ENCODE peak calls at places on chromosomes 6 and 20, in ten cellular contexts. L is AG04450; T is AG08396; P is germinal center; C is effector CD8-positive, alpha-beta T cell; A is stimulated activated CD8-positive, alpha-beta memory T cell treated with anti-CD3 and anti-CD28 coated beads, Interleukin-15, amount 100 ng/mL, for 4 hours; M is GM03348; N is nephron progenitor cell; G is iris pigment epithelial cell; E is astrocyte. Z is an unnamed sample.

GRCh38 chr6:79385333-79385732 is 150.9 kb upstream of the HMGN3 start:
- DNase-seq in L (no peak), T (no peak), P (no peak), C (no peak), A (no peak), M (no peak), N (no peak), G (no peak), E (no peak), Z (no peak)

GRCh38 chr6:154839546-154839945 is 106.3 kb downstream of the SCAF8 start:
- DNase-seq in L (no peak), T (no peak), P (no peak), C (no peak), A (no peak), M (no peak), N (no peak), G (no peak), E (no peak), Z (no peak)

GRCh38 chr6:15148356-15149058 is 97.4 kb upstream of the JARID2 start:
- DNase-seq in L (peak), T (peak), P (no peak), C (no peak), A (no peak), M (peak), N (peak), G (peak), E (peak), Z (no peak)

GRCh38 chr20:44967207-44967807 is 995 bp downstream of the STK4 start:
- DNase-seq in L (no peak), T (no peak), P (peak), C (no peak), A (no peak), M (peak), N (no peak), G (no peak), E (no peak), Z (no peak)

GRCh38 chr20:62142252-62143117 is 709 bp downstream of the PSMA7 start:
- DNase-seq in L (no peak), T (peak), P (no peak), C (no peak), A (no peak), M (peak), N (peak), G (no peak), E (no peak), Z (no peak)

GRCh38 chr20:41249781-41250281 is 67.7 kb downstream of the ZHX3 start:
- DNase-seq in L (no peak), T (no peak), P (peak), C (no peak), A (no peak), M (no peak), N (peak), G (peak), E (peak), Z (no peak)

GRCh38 chr6:160293844-160294243 is 35.2 kb upstream of the SLC22A2 start:
- DNase-seq in L (no peak), T (no peak), P (no peak), C (no peak), A (no peak), M (no peak), N (no peak), G (no peak), E (no peak), Z (no peak)

GRCh38 chr6:105596284-105596755 is 193.4 kb upstream of the PREP start:
- DNase-seq in L (peak), T (peak), P (no peak), C (no peak), A (no peak), M (peak), N (no peak), G (peak), E (peak), Z (no peak)

GRCh38 chr6:47665112-47665511 is 33.3 kb upstream of the ADGRF4 start:
- DNase-seq in L (no peak), T (no peak), P (no peak), C (no peak), A (no peak), M (no peak), N (no peak), G (no peak), E (no peak), Z (no peak)

GRCh38 chr20:12597491-12597890 is 411.3 kb upstream of the SPTLC3 start:
- DNase-seq in L (no peak), T (no peak), P (no peak), C (no peak), A (no peak), M (no peak), N (no peak), G (no peak), E (no peak), Z (no peak)

GRCh38 chr20:9417665-9418064 is 96.7 kb upstream of the LAMP5 start:
- DNase-seq in L (no peak), T (no peak), P (no peak), C (no peak), A (no peak), M (no peak), N (no peak), G (peak), E (peak), Z (no peak)

GRCh38 chr6:111238464-111239119 is 151.3 kb downstream of the SLC16A10 start:
- DNase-seq in L (no peak), T (no peak), P (no peak), C (no peak), A (no peak), M (no peak), N (no peak), G (peak), E (peak), Z (no peak)

GRCh38 chr20:25233016-25233772 is 14.7 kb upstream of the PYGB start:
- DNase-seq in L (no peak), T (no peak), P (no peak), C (no peak), A (no peak), M (peak), N (no peak), G (peak), E (peak), Z (no peak)

GRCh38 chr6:8279094-8279805 is 156.1 kb downstream of the SLC35B3 start:
- DNase-seq in L (no peak), T (no peak), P (no peak), C (no peak), A (no peak), M (no peak), N (no peak), G (no peak), E (no peak), Z (no peak)

GRCh38 chr6:122548281-122548680 is 61.9 kb upstream of the PKIB start:
- DNase-seq in L (no peak), T (no peak), P (no peak), C (no peak), A (no peak), M (no peak), N (no peak), G (no peak), E (no peak), Z (no peak)

GRCh38 chr20:57999465-58000111 is 228.9 kb downstream of the ANKRD60 start:
- DNase-seq in L (no peak), T (no peak), P (peak), C (no peak), A (no peak), M (no peak), N (no peak), G (no peak), E (no peak), Z (no peak)

GRCh38 chr6:34132486-34133185 is 13.3 kb downstream of the GRM4 start:
- DNase-seq in L (no peak), T (peak), P (peak), C (no peak), A (no peak), M (peak), N (peak), G (peak), E (peak), Z (peak)

GRCh38 chr6:130557481-130558112 is 191.8 kb downstream of the TMEM200A start:
- DNase-seq in L (no peak), T (no peak), P (no peak), C (no peak), A (no peak), M (no peak), N (no peak), G (no peak), E (no peak), Z (peak)

GRCh38 chr6:150377211-150377781 is 8.5 kb downstream of the IYD start:
- DNase-seq in L (no peak), T (peak), P (no peak), C (no peak), A (no peak), M (peak), N (peak), G (no peak), E (peak), Z (no peak)

GRCh38 chr6:169073311-169073710 is 180.3 kb downstream of the THBS2 start:
- DNase-seq in L (peak), T (no peak), P (no peak), C (no peak), A (no peak), M (peak), N (no peak), G (peak), E (peak), Z (no peak)

GRCh38 chr6:5989141-5989723 is 17.5 kb downstream of the NRN1 start:
- DNase-seq in L (no peak), T (no peak), P (no peak), C (no peak), A (no peak), M (peak), N (no peak), G (no peak), E (no peak), Z (no peak)

GRCh38 chr6:131177996-131178395 is 42.7 kb downstream of the AKAP7 start:
- DNase-seq in L (no peak), T (no peak), P (no peak), C (no peak), A (no peak), M (no peak), N (no peak), G (no peak), E (no peak), Z (no peak)

GRCh38 chr6:149026530-149026942 is 279.7 kb downstream of the UST start:
- DNase-seq in L (peak), T (peak), P (no peak), C (no peak), A (no peak), M (peak), N (peak), G (peak), E (peak), Z (no peak)

GRCh38 chr20:64145458-64146300 is 18.6 kb upstream of the MYT1 start:
- DNase-seq in L (no peak), T (no peak), P (no peak), C (no peak), A (no peak), M (no peak), N (no peak), G (no peak), E (no peak), Z (no peak)

GRCh38 chr6:39508513-39508912 is 186.0 kb upstream of the KCNK16 start:
- DNase-seq in L (no peak), T (no peak), P (no peak), C (no peak), A (no peak), M (no peak), N (no peak), G (no peak), E (no peak), Z (peak)

GRCh38 chr6:142356271-142356938 is 54.6 kb downstream of the ADGRG6 start:
- DNase-seq in L (no peak), T (peak), P (no peak), C (no peak), A (no peak), M (peak), N (no peak), G (peak), E (peak), Z (no peak)

GRCh38 chr20:63682384-63683139 is 13.9 kb upstream of the TNFRSF6B start:
- DNase-seq in L (peak), T (peak), P (no peak), C (no peak), A (no peak), M (peak), N (no peak), G (peak), E (peak), Z (no peak)

GRCh38 chr6:140052757-140053729 is 678.6 kb upstream of the CITED2 start:
- DNase-seq in L (no peak), T (no peak), P (no peak), C (no peak), A (no peak), M (no peak), N (no peak), G (peak), E (peak), Z (no peak)

GRCh38 chr20:25282796-25283195 is 34.9 kb downstream of the PYGB start:
- DNase-seq in L (no peak), T (no peak), P (no peak), C (no peak), A (no peak), M (no peak), N (no peak), G (no peak), E (no peak), Z (no peak)

GRCh38 chr20:53984354-53984753 is 86.0 kb downstream of the BCAS1 start:
- DNase-seq in L (no peak), T (no peak), P (no peak), C (no peak), A (no peak), M (peak), N (no peak), G (no peak), E (peak), Z (no peak)

GRCh38 chr6:36197739-36198221 is 1.2 kb downstream of the BRPF3 start:
- DNase-seq in L (no peak), T (no peak), P (no peak), C (peak), A (no peak), M (no peak), N (no peak), G (no peak), E (no peak), Z (no peak)

Z was measured in NCI-H187 treated with DMSO at 0.1 percent for 48 hours.